ENCODE peak calls at places on chromosomes 7 and 10, in five cellular contexts. One of them, this sample, is unnamed.

GRCh38 chr10:91162495-91163268 is 57.8 kb upstream of the PCGF5 start:
- DNase-seq in hepatocyte: peak; percentile 79
- DNase-seq in HCT116: no peak
- DNase-seq in SJSA1: peak; percentile 58
- DNase-seq in CD8-positive, alpha-beta T cell: peak; percentile 60
- DNase-seq in this sample: peak; percentile 75

GRCh38 chr7:25032774-25033743 is 53.1 kb upstream of the OSBPL3 start:
- DNase-seq in hepatocyte: no peak
- DNase-seq in HCT116: no peak
- DNase-seq in SJSA1: no peak
- DNase-seq in CD8-positive, alpha-beta T cell: no peak
- DNase-seq in this sample: no peak

GRCh38 chr7:112492165-112492564 is 11.4 kb downstream of the LSMEM1 start:
- DNase-seq in hepatocyte: no peak
- DNase-seq in HCT116: no peak
- DNase-seq in SJSA1: no peak
- DNase-seq in CD8-positive, alpha-beta T cell: no peak
- DNase-seq in this sample: peak; percentile 71

GRCh38 chr10:111445709-111446108 is 368.9 kb downstream of the ADRA2A start:
- DNase-seq in hepatocyte: no peak
- DNase-seq in HCT116: no peak
- DNase-seq in SJSA1: no peak
- DNase-seq in CD8-positive, alpha-beta T cell: no peak
- DNase-seq in this sample: no peak

GRCh38 chr7:5703572-5704533 is 77.6 kb downstream of the RNF216 start:
- DNase-seq in hepatocyte: no peak
- DNase-seq in HCT116: no peak
- DNase-seq in SJSA1: no peak
- DNase-seq in CD8-positive, alpha-beta T cell: no peak
- DNase-seq in this sample: no peak

GRCh38 chr7:127619681-127620405 is 1.9 kb upstream of the PAX4 start:
- DNase-seq in hepatocyte: no peak
- DNase-seq in HCT116: no peak
- DNase-seq in SJSA1: no peak
- DNase-seq in CD8-positive, alpha-beta T cell: no peak
- DNase-seq in this sample: no peak

GRCh38 chr7:100829150-100829716 is 1.9 kb upstream of the EPHB4 start:
- DNase-seq in hepatocyte: no peak
- DNase-seq in HCT116: no peak
- DNase-seq in SJSA1: no peak
- DNase-seq in CD8-positive, alpha-beta T cell: no peak
- DNase-seq in this sample: no peak

GRCh38 chr7:46257766-46258448 is 336.8 kb upstream of the IGFBP3 start:
- DNase-seq in hepatocyte: no peak
- DNase-seq in HCT116: peak; percentile 15
- DNase-seq in SJSA1: peak; percentile 59
- DNase-seq in CD8-positive, alpha-beta T cell: no peak
- DNase-seq in this sample: no peak

GRCh38 chr10:101303087-101303753 is 50.7 kb upstream of the BTRC start:
- DNase-seq in hepatocyte: no peak
- DNase-seq in HCT116: no peak
- DNase-seq in SJSA1: no peak
- DNase-seq in CD8-positive, alpha-beta T cell: no peak
- DNase-seq in this sample: no peak

GRCh38 chr10:9294865-9295264 is 1240.4 kb downstream of the GATA3 start:
- DNase-seq in hepatocyte: no peak
- DNase-seq in HCT116: no peak
- DNase-seq in SJSA1: no peak
- DNase-seq in CD8-positive, alpha-beta T cell: no peak
- DNase-seq in this sample: no peak

GRCh38 chr7:129209067-129209926 is 15.5 kb upstream of the AHCYL2 start:
- DNase-seq in hepatocyte: no peak
- DNase-seq in HCT116: no peak
- DNase-seq in SJSA1: no peak
- DNase-seq in CD8-positive, alpha-beta T cell: no peak
- DNase-seq in this sample: no peak

GRCh38 chr10:64054392-64054791 is 533.2 kb downstream of the REEP3 start:
- DNase-seq in hepatocyte: no peak
- DNase-seq in HCT116: no peak
- DNase-seq in SJSA1: no peak
- DNase-seq in CD8-positive, alpha-beta T cell: no peak
- DNase-seq in this sample: peak; percentile 3

GRCh38 chr7:92609921-92610518 is 19.8 kb upstream of the FAM133B start:
- DNase-seq in hepatocyte: no peak
- DNase-seq in HCT116: no peak
- DNase-seq in SJSA1: peak; percentile 27
- DNase-seq in CD8-positive, alpha-beta T cell: no peak
- DNase-seq in this sample: peak; percentile 39

GRCh38 chr7:25860206-25860881 is 291.7 kb upstream of the NFE2L3 start:
- DNase-seq in hepatocyte: no peak
- DNase-seq in HCT116: no peak
- DNase-seq in SJSA1: no peak
- DNase-seq in CD8-positive, alpha-beta T cell: no peak
- DNase-seq in this sample: no peak

GRCh38 chr10:130227883-130228282 is 91.7 kb downstream of the GLRX3 start:
- DNase-seq in hepatocyte: no peak
- DNase-seq in HCT116: no peak
- DNase-seq in SJSA1: no peak
- DNase-seq in CD8-positive, alpha-beta T cell: no peak
- DNase-seq in this sample: no peak

GRCh38 chr10:128011059-128011979 is 104.4 kb downstream of the PTPRE start:
- DNase-seq in hepatocyte: peak; percentile 80
- DNase-seq in HCT116: peak; percentile 54
- DNase-seq in SJSA1: peak; percentile 52
- DNase-seq in CD8-positive, alpha-beta T cell: peak; percentile 78
- DNase-seq in this sample: peak; percentile 72

GRCh38 chr7:32298403-32299132 is 191.6 kb downstream of the LSM5 start:
- DNase-seq in hepatocyte: peak; percentile 19
- DNase-seq in HCT116: no peak
- DNase-seq in SJSA1: no peak
- DNase-seq in CD8-positive, alpha-beta T cell: no peak
- DNase-seq in this sample: no peak

GRCh38 chr7:44378744-44379143 is 53.4 kb upstream of the CAMK2B start:
- DNase-seq in hepatocyte: no peak
- DNase-seq in HCT116: no peak
- DNase-seq in SJSA1: peak; percentile 74
- DNase-seq in CD8-positive, alpha-beta T cell: no peak
- DNase-seq in this sample: no peak

GRCh38 chr10:130575756-130576285 is 439.6 kb downstream of the GLRX3 start:
- DNase-seq in hepatocyte: no peak
- DNase-seq in HCT116: no peak
- DNase-seq in SJSA1: no peak
- DNase-seq in CD8-positive, alpha-beta T cell: no peak
- DNase-seq in this sample: no peak

GRCh38 chr10:75266945-75267344 is 31.2 kb upstream of the COMTD1 start:
- DNase-seq in hepatocyte: no peak
- DNase-seq in HCT116: no peak
- DNase-seq in SJSA1: no peak
- DNase-seq in CD8-positive, alpha-beta T cell: no peak
- DNase-seq in this sample: no peak

GRCh38 chr10:71040326-71040725 is 152.0 kb upstream of the PCBD1 start:
- DNase-seq in hepatocyte: no peak
- DNase-seq in HCT116: no peak
- DNase-seq in SJSA1: no peak
- DNase-seq in CD8-positive, alpha-beta T cell: no peak
- DNase-seq in this sample: no peak

GRCh38 chr7:87833130-87833529 is 43.0 kb downstream of the SLC25A40 start:
- DNase-seq in hepatocyte: no peak
- DNase-seq in HCT116: no peak
- DNase-seq in SJSA1: no peak
- DNase-seq in CD8-positive, alpha-beta T cell: no peak
- DNase-seq in this sample: peak; percentile 3

GRCh38 chr7:44325181-44325671 is at the start of gene CAMK2B:
- DNase-seq in hepatocyte: no peak
- DNase-seq in HCT116: no peak
- DNase-seq in SJSA1: no peak
- DNase-seq in CD8-positive, alpha-beta T cell: no peak
- DNase-seq in this sample: no peak

GRCh38 chr7:36838616-36839015 is 114.3 kb upstream of the AOAH start:
- DNase-seq in hepatocyte: no peak
- DNase-seq in HCT116: no peak
- DNase-seq in SJSA1: no peak
- DNase-seq in CD8-positive, alpha-beta T cell: no peak
- DNase-seq in this sample: no peak

GRCh38 chr7:1899201-1899600 is 229.1 kb downstream of the ELFN1 start:
- DNase-seq in hepatocyte: no peak
- DNase-seq in HCT116: no peak
- DNase-seq in SJSA1: no peak
- DNase-seq in CD8-positive, alpha-beta T cell: no peak
- DNase-seq in this sample: no peak

GRCh38 chr7:39091774-39092173 is 114.1 kb downstream of the POU6F2 start:
- DNase-seq in hepatocyte: no peak
- DNase-seq in HCT116: no peak
- DNase-seq in SJSA1: no peak
- DNase-seq in CD8-positive, alpha-beta T cell: no peak
- DNase-seq in this sample: no peak

GRCh38 chr10:100653957-100654834 is 91.2 kb upstream of the PAX2 start:
- DNase-seq in hepatocyte: peak; percentile 69
- DNase-seq in HCT116: no peak
- DNase-seq in SJSA1: no peak
- DNase-seq in CD8-positive, alpha-beta T cell: no peak
- DNase-seq in this sample: no peak

GRCh38 chr10:86373251-86373650 is 6.7 kb upstream of the GRID1 start:
- DNase-seq in hepatocyte: no peak
- DNase-seq in HCT116: no peak
- DNase-seq in SJSA1: no peak
- DNase-seq in CD8-positive, alpha-beta T cell: no peak
- DNase-seq in this sample: no peak
- H3K4me3 ChIP-seq in hepatocyte: no peak overlapping the region
- H3K4me3 ChIP-seq in HCT116: no peak overlapping the region
- H3K4me3 ChIP-seq in SJSA1: no peak overlapping the region
- H3K4me3 ChIP-seq in CD8-positive, alpha-beta T cell: no peak overlapping the region
- H3K4me3 ChIP-seq in this sample: no peak overlapping the region

GRCh38 chr7:121360564-121360963 is 31.8 kb downstream of the WNT16 start:
- DNase-seq in hepatocyte: no peak
- DNase-seq in HCT116: no peak
- DNase-seq in SJSA1: no peak
- DNase-seq in CD8-positive, alpha-beta T cell: no peak
- DNase-seq in this sample: no peak
- H3K4me3 ChIP-seq in hepatocyte: no peak overlapping the region
- H3K4me3 ChIP-seq in HCT116: no peak overlapping the region
- H3K4me3 ChIP-seq in SJSA1: no peak overlapping the region
- H3K4me3 ChIP-seq in CD8-positive, alpha-beta T cell: no peak overlapping the region
- H3K4me3 ChIP-seq in this sample: no peak overlapping the region

GRCh38 chr10:48656928-48657327 is 27.7 kb upstream of the WDFY4 start:
- DNase-seq in hepatocyte: no peak
- DNase-seq in HCT116: no peak
- DNase-seq in SJSA1: no peak
- DNase-seq in CD8-positive, alpha-beta T cell: no peak
- DNase-seq in this sample: no peak
- H3K4me3 ChIP-seq in hepatocyte: no peak overlapping the region
- H3K4me3 ChIP-seq in HCT116: peak overlapping the region; percentile 69
- H3K4me3 ChIP-seq in SJSA1: no peak overlapping the region
- H3K4me3 ChIP-seq in CD8-positive, alpha-beta T cell: peak overlapping the region; percentile 48
- H3K4me3 ChIP-seq in this sample: no peak overlapping the region

GRCh38 chr10:117542706-117543244 is at the start of gene EMX2:
- DNase-seq in hepatocyte: no peak
- DNase-seq in HCT116: no peak
- DNase-seq in SJSA1: no peak
- DNase-seq in CD8-positive, alpha-beta T cell: no peak
- DNase-seq in this sample: no peak

GRCh38 chr10:117541405-117541908 is 1.1 kb upstream of the EMX2 start:
- DNase-seq in hepatocyte: no peak
- DNase-seq in HCT116: no peak
- DNase-seq in SJSA1: no peak
- DNase-seq in CD8-positive, alpha-beta T cell: no peak
- DNase-seq in this sample: no peak

GRCh38 chr10:117543245-117543998 is 876 bp downstream of the EMX2 start:
- DNase-seq in hepatocyte: peak; percentile 57
- DNase-seq in HCT116: no peak
- DNase-seq in SJSA1: peak; percentile 15
- DNase-seq in CD8-positive, alpha-beta T cell: no peak
- DNase-seq in this sample: no peak

GRCh38 chr10:117540640-117541404 is 1.7 kb upstream of the EMX2 start:
- DNase-seq in hepatocyte: no peak
- DNase-seq in HCT116: no peak
- DNase-seq in SJSA1: no peak
- DNase-seq in CD8-positive, alpha-beta T cell: no peak
- DNase-seq in this sample: no peak

DNA sequence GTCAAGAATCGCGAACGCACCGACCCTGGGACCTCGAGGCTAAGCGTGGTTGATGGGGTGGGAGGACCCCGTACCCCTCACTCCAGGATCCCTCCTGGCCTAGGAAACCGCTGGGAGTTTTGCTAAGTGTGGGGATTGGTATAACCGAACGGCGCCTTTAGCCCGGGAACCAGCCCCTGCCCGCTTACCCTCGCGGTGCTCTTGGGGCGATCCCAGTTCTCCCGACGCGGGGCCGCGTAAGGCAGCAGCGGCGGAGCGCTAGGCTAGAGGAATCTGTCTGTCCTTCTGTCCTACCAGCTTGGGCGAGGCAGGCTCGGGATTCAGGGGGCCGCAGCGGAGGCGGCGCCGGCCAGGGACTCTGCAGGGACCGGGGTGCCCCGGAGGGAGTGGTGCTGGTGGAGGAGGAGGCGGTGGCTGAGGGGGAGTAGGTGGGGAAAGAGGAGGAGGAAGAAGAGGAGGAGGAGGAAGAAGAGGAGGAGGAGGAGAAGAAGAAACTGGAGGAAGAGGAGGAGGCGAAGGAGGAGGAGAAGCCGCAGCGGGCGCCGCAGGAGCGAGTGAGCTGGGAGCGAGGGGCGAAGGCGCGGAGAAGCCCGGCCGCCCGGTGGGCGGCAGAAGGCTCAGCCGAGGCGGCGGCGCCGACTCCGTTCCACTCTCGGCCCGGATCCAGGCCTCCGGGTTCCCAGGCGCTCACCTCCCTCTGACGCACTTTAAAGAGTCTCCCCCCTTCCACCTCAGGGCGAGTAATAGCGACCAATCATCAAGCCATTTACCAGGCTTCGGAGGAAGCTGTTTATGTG is 439 bp upstream of the EMX2 start:
- DNase-seq in hepatocyte: peak; percentile 69
- DNase-seq in HCT116: no peak
- DNase-seq in SJSA1: peak; percentile 9
- DNase-seq in CD8-positive, alpha-beta T cell: no peak
- DNase-seq in this sample: peak; percentile 13
- H3K4me3 ChIP-seq in hepatocyte: no peak overlapping the region
- H3K4me3 ChIP-seq in HCT116: no peak overlapping the region
- H3K4me3 ChIP-seq in SJSA1: no peak overlapping the region
- H3K4me3 ChIP-seq in CD8-positive, alpha-beta T cell: no peak overlapping the region
- H3K4me3 ChIP-seq in this sample: no peak overlapping the region